ENCODE peak calls at places on chromosomes 6 and 20, in eight cellular contexts. G is T1000; B is activated T-cell treated with anti-CD3 and anti-CD28 coated beads, Interleukin-2, amount 50 U/mL, for 4 hours; F is naive thymus-derived CD8-positive, alpha-beta T cell; O is stimulated activated CD4-positive, alpha-beta T cell treated with anti-CD3 and anti-CD28 coated beads, Interleukin-15, amount 100 ng/mL, for 1 hour; E is tibial nerve; I is activated T-helper 2 cell treated with anti-CD3 and anti-CD28 coated beads, Interferon-gamma antibody, Interleukin-2, Interleukin-4, amounts not matched to agents 10 μg/mL and 5 μg/mL and 100 μg/mL, durations not matched to agents 14 hours and 24 hours and 36 hours; M is CD8-positive, alpha-beta T cell. A is an unnamed sample.

GRCh38 chr6:72631480-72631879 is 9.6 kb downstream of the KCNQ5 start:
- DNase-seq in G (no peak), B (no peak), F (no peak), O (no peak), E (no peak), I (no peak), M (no peak), A (no peak)

GRCh38 chr6:140051521-140052455 is 677.3 kb upstream of the CITED2 start:
- DNase-seq in G (peak), B (no peak), F (no peak), O (no peak), E (no peak), I (no peak), M (no peak), A (no peak)

GRCh38 chr6:54718541-54719023 is 128.0 kb upstream of the FAM83B start:
- DNase-seq in G (no peak), B (no peak), F (no peak), O (no peak), E (no peak), I (no peak), M (no peak), A (no peak)

GRCh38 chr20:21074605-21075336 is 31.4 kb downstream of the LINC00237 start:
- DNase-seq in G (no peak), B (no peak), F (no peak), O (no peak), E (no peak), I (no peak), M (no peak), A (no peak)

GRCh38 chr6:47042238-47042843 is at the start of gene ADGRF1:
- DNase-seq in G (no peak), B (no peak), F (no peak), O (no peak), E (no peak), I (no peak), M (no peak), A (no peak)

GRCh38 chr20:37911262-37911661 is 8.3 kb downstream of the VSTM2L start:
- DNase-seq in G (no peak), B (no peak), F (no peak), O (no peak), E (no peak), I (no peak), M (no peak), A (no peak)

GRCh38 chr6:25320459-25320858 is 41.3 kb downstream of the CARMIL1 start:
- DNase-seq in G (no peak), B (no peak), F (no peak), O (no peak), E (no peak), I (no peak), M (no peak), A (no peak)

GRCh38 chr20:64145458-64146300 is 18.6 kb upstream of the MYT1 start:
- DNase-seq in G (no peak), B (no peak), F (no peak), O (no peak), E (no peak), I (no peak), M (no peak), A (no peak)

GRCh38 chr6:163460307-163460782 is 45.8 kb downstream of the QKI start:
- DNase-seq in G (no peak), B (no peak), F (peak), O (no peak), E (no peak), I (peak), M (peak), A (no peak)

GRCh38 chr20:5148581-5148980 is 21.8 kb downstream of the CDS2 start:
- DNase-seq in G (no peak), B (no peak), F (no peak), O (no peak), E (no peak), I (no peak), M (no peak), A (no peak)

GRCh38 chr6:63904844-63905243 is 269.2 kb downstream of the PHF3 start:
- DNase-seq in G (no peak), B (no peak), F (no peak), O (no peak), E (no peak), I (no peak), M (no peak), A (no peak)

GRCh38 chr6:17714879-17715860 is 8.4 kb upstream of the NUP153 start:
- DNase-seq in G (peak), B (no peak), F (no peak), O (no peak), E (no peak), I (peak), M (no peak), A (no peak)

GRCh38 chr20:53411129-53411528 is 182.5 kb downstream of the ZNF217 start:
- DNase-seq in G (no peak), B (no peak), F (no peak), O (no peak), E (no peak), I (no peak), M (no peak), A (no peak)

GRCh38 chr6:151661928-151662327 is 145.6 kb upstream of the ESR1 start:
- DNase-seq in G (no peak), B (no peak), F (no peak), O (no peak), E (no peak), I (no peak), M (no peak), A (no peak)

GRCh38 chr20:381581-382290 is 1.2 kb downstream of the TRIB3 start:
- DNase-seq in G (no peak), B (peak), F (peak), O (peak), E (peak), I (peak), M (peak), A (peak)

GRCh38 chr20:52190437-52191131 is 995 bp downstream of the ZFP64 start:
- DNase-seq in G (peak), B (peak), F (peak), O (peak), E (peak), I (peak), M (peak), A (no peak)

GRCh38 chr20:16580127-16580526 is 6.9 kb upstream of the KIF16B start:
- DNase-seq in G (no peak), B (no peak), F (no peak), O (no peak), E (no peak), I (no peak), M (no peak), A (no peak)

GRCh38 chr20:20594171-20594530 is 118.3 kb downstream of the RALGAPA2 start:
- DNase-seq in G (no peak), B (no peak), F (peak), O (no peak), E (peak), I (no peak), M (no peak), A (no peak)

GRCh38 chr6:143675946-143676345 is 1.8 kb upstream of the PHACTR2 start:
- DNase-seq in G (no peak), B (no peak), F (no peak), O (no peak), E (no peak), I (no peak), M (no peak), A (no peak)

GRCh38 chr6:44035621-44036020 is 91.6 kb downstream of the MRPL14 start:
- DNase-seq in G (no peak), B (no peak), F (no peak), O (no peak), E (no peak), I (no peak), M (no peak), A (no peak)

GRCh38 chr6:40631760-40632159 is 44.6 kb upstream of the LRFN2 start:
- DNase-seq in G (no peak), B (no peak), F (no peak), O (no peak), E (no peak), I (no peak), M (no peak), A (no peak)

GRCh38 chr6:599946-600448 is 56.9 kb downstream of the HUS1B start:
- DNase-seq in G (no peak), B (no peak), F (no peak), O (no peak), E (no peak), I (no peak), M (no peak), A (no peak)

GRCh38 chr6:4580361-4580760 is 195.8 kb upstream of the CDYL start:
- DNase-seq in G (no peak), B (no peak), F (no peak), O (no peak), E (no peak), I (no peak), M (no peak), A (no peak)

GRCh38 chr6:56752009-56752408 is 109.3 kb upstream of the DST start:
- DNase-seq in G (no peak), B (no peak), F (no peak), O (no peak), E (no peak), I (no peak), M (no peak), A (no peak)

GRCh38 chr6:125852587-125852986 is 61.8 kb downstream of the NCOA7 start:
- DNase-seq in G (no peak), B (no peak), F (no peak), O (no peak), E (no peak), I (no peak), M (no peak), A (no peak)

GRCh38 chr6:148027201-148027600 is 315.4 kb upstream of the SASH1 start:
- DNase-seq in G (no peak), B (no peak), F (no peak), O (no peak), E (no peak), I (no peak), M (no peak), A (no peak)

GRCh38 chr6:162856885-162857284 is 129.1 kb downstream of the PACRG start:
- DNase-seq in G (peak), B (no peak), F (no peak), O (no peak), E (peak), I (no peak), M (no peak), A (no peak)

GRCh38 chr20:56839791-56840190 is 210.7 kb downstream of the TFAP2C start:
- DNase-seq in G (no peak), B (no peak), F (no peak), O (no peak), E (no peak), I (no peak), M (no peak), A (no peak)

GRCh38 chr6:105474234-105474633 is 71.4 kb upstream of the PREP start:
- DNase-seq in G (no peak), B (no peak), F (no peak), O (no peak), E (no peak), I (no peak), M (no peak), A (peak)

GRCh38 chr6:11497881-11498280 is 39.7 kb upstream of the TMEM170B start:
- DNase-seq in G (no peak), B (no peak), F (no peak), O (no peak), E (no peak), I (no peak), M (no peak), A (no peak)

GRCh38 chr6:22892452-22892851 is 323.1 kb downstream of the HDGFL1 start:
- DNase-seq in G (peak), B (no peak), F (no peak), O (no peak), E (peak), I (no peak), M (no peak), A (no peak)

GRCh38 chr6:33785766-33786165 is 3.2 kb downstream of the LEMD2 start:
- DNase-seq in G (peak), B (no peak), F (no peak), O (no peak), E (no peak), I (no peak), M (no peak), A (no peak)

GRCh38 chr6:38337819-38338465 is 301.8 kb downstream of the BTBD9 start:
- DNase-seq in G (no peak), B (no peak), F (no peak), O (no peak), E (no peak), I (no peak), M (no peak), A (no peak)

GRCh38 chr6:12112540-12113189 is 100.6 kb downstream of the HIVEP1 start:
- DNase-seq in G (peak), B (no peak), F (no peak), O (no peak), E (no peak), I (no peak), M (no peak), A (no peak)

GRCh38 chr6:134402372-134402984 is 84.6 kb upstream of the SGK1 start:
- DNase-seq in G (no peak), B (peak), F (no peak), O (no peak), E (no peak), I (no peak), M (no peak), A (no peak)